ENCODE peak calls at places on chromosomes 16 and 17, in seven cellular contexts. R, C, P, I, U, Z and L are unnamed samples.

GRCh38 chr16:66859397-66860068 is 15.3 kb downstream of the CA7 start:
- DNase-seq in R (no peak), C (no peak), P (no peak), I (no peak), U (no peak), Z (peak; percentile 23), L (no peak)

GRCh38 chr17:63337579-63337978 is 108.5 kb downstream of the CYB561 start:
- DNase-seq in R (no peak), C (no peak), P (no peak), I (no peak), U (no peak), Z (no peak), L (no peak)

GRCh38 chr17:75430159-75430748 is 24.8 kb upstream of the GRB2 start:
- DNase-seq in R (no peak), C (no peak), P (peak; percentile 91), I (no peak), U (peak; percentile 36), Z (peak; percentile 88), L (peak; percentile 65)

GRCh38 chr17:10631048-10631700 is 25.9 kb downstream of the MYH3 start:
- DNase-seq in R (no peak), C (no peak), P (peak; percentile 43), I (no peak), U (peak; percentile 19), Z (peak; percentile 88), L (no peak)

GRCh38 chr17:67390646-67391480 is 13.8 kb downstream of the PITPNC1 start:
- DNase-seq in R (no peak), C (peak; percentile 61), P (peak; percentile 42), I (no peak), U (peak; percentile 41), Z (no peak), L (no peak)

GRCh38 chr17:11641521-11642275 is 43.4 kb downstream of the DNAH9 start:
- DNase-seq in R (no peak), C (no peak), P (no peak), I (no peak), U (no peak), Z (no peak), L (no peak)

GRCh38 chr16:85319984-85320440 is 207.7 kb upstream of the CIBAR2 start:
- DNase-seq in R (no peak), C (no peak), P (no peak), I (no peak), U (no peak), Z (no peak), L (no peak)

GRCh38 chr16:89090182-89090630 is 3.4 kb upstream of the ACSF3 start:
- DNase-seq in R (no peak), C (no peak), P (no peak), I (no peak), U (no peak), Z (no peak), L (no peak)

GRCh38 chr17:43949777-43950176 is 4.0 kb downstream of the PYY start:
- DNase-seq in R (no peak), C (no peak), P (no peak), I (no peak), U (no peak), Z (peak; percentile 47), L (no peak)

GRCh38 chr17:48487221-48487620 is 43.6 kb downstream of the HOXB1 start:
- DNase-seq in R (no peak), C (no peak), P (no peak), I (no peak), U (no peak), Z (no peak), L (no peak)

GRCh38 chr16:35931722-35932121 is 2472.3 kb downstream of the TP53TG3F start:
- DNase-seq in R (no peak), C (no peak), P (no peak), I (no peak), U (no peak), Z (no peak), L (no peak)

GRCh38 chr17:43753488-43754129 is 5.0 kb downstream of the SOST start:
- DNase-seq in R (no peak), C (no peak), P (no peak), I (no peak), U (no peak), Z (no peak), L (no peak)

GRCh38 chr17:7987112-7987893 is 15.1 kb upstream of the GUCY2D start:
- DNase-seq in R (no peak), C (no peak), P (no peak), I (no peak), U (no peak), Z (no peak), L (no peak)

GRCh38 chr16:69176033-69176780 is 10.8 kb upstream of the SNTB2 start:
- DNase-seq in R (no peak), C (no peak), P (no peak), I (no peak), U (no peak), Z (no peak), L (no peak)

GRCh38 chr16:53787423-53787822 is 83.5 kb downstream of the FTO start:
- DNase-seq in R (no peak), C (no peak), P (no peak), I (no peak), U (no peak), Z (no peak), L (no peak)

GRCh38 chr17:2190014-2190413 is 113.6 kb downstream of the SMG6 start:
- DNase-seq in R (no peak), C (no peak), P (no peak), I (no peak), U (peak; percentile 18), Z (no peak), L (no peak)

GRCh38 chr17:71649986-71650385 is 470.8 kb upstream of the SOX9 start:
- DNase-seq in R (no peak), C (no peak), P (no peak), I (no peak), U (no peak), Z (no peak), L (no peak)

GRCh38 chr16:66480265-66481080 is 53.4 kb downstream of the BEAN1 start:
- DNase-seq in R (no peak), C (no peak), P (no peak), I (no peak), U (no peak), Z (no peak), L (peak; percentile 62)

GRCh38 chr17:68302066-68302564 is 10.8 kb downstream of the ARSG start:
- DNase-seq in R (no peak), C (no peak), P (no peak), I (no peak), U (no peak), Z (no peak), L (no peak)

GRCh38 chr17:50120475-50121253 is 9.3 kb downstream of the SAMD14 start:
- DNase-seq in R (no peak), C (no peak), P (no peak), I (no peak), U (no peak), Z (no peak), L (no peak)

GRCh38 chr17:4538236-4539002 is 16.8 kb downstream of the MYBBP1A start:
- DNase-seq in R (no peak), C (no peak), P (no peak), I (no peak), U (no peak), Z (no peak), L (no peak)

GRCh38 chr17:43595466-43595865 is 49.3 kb upstream of the ETV4 start:
- DNase-seq in R (no peak), C (no peak), P (no peak), I (no peak), U (no peak), Z (no peak), L (no peak)

GRCh38 chr16:890217-890616 is 80.6 kb downstream of the LMF1 start:
- DNase-seq in R (peak; percentile 54), C (no peak), P (no peak), I (no peak), U (no peak), Z (no peak), L (no peak)
- H3K27ac ChIP-seq in R (no peak overlapping the region), C (no peak overlapping the region), P (no peak overlapping the region), I (no peak overlapping the region), U (no peak overlapping the region), Z (no peak overlapping the region), L (no peak overlapping the region)

DNA sequence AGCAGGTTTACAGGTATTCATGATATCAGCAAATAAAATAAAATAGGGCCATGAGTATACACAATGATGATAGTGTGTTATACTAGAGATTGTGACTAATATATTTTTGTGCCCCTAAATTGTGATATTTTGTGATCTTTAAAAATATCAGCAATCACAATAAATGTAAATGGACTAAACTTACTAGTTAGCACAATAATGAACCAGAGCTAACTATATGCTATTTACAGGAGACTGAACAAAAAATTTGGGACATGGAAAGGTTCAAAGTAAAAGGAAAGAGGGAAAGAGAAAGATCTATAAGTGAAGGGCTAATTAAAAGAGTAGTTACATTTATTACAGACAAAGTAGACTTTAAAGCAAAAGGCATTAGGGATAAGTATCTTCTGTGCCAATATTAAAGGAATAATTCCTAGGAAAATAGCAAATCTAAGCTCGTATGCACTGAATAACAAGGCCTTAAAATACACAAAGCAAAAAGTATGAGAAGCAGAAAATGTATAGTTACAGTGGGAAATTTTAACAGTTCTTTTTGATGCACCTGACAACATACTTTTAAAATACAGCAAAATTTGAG is 5.0 kb upstream of the MSI2 start:
- DNase-seq in R (no peak), C (no peak), P (no peak), I (no peak), U (no peak), Z (no peak), L (no peak)
- H3K27ac ChIP-seq in R (no peak overlapping the region), C (no peak overlapping the region), P (no peak overlapping the region), I (no peak overlapping the region), U (no peak overlapping the region), Z (no peak overlapping the region), L (no peak overlapping the region)

DNA sequence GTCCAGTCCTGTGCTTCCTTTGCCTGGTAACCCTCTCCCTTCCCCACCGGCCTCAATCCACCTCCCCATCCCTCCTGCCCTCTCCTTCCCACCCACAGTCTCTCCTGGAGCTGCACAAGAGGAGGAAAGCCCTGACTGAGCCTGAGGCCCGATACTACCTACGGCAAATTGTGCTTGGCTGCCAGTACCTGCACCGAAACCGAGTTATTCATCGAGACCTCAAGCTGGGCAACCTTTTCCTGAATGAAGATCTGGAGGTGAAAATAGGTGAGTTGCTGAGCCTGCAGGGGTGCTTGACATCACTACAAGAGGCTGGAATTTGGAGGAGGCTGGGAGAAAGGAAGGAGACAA is 1.3 kb downstream of the PLK1 start:
- DNase-seq in R (no peak), C (no peak), P (no peak), I (no peak), U (no peak), Z (peak; percentile 58), L (no peak)
- H3K27ac ChIP-seq in R (no peak overlapping the region), C (no peak overlapping the region), P (peak overlapping the region; percentile 91), I (no peak overlapping the region), U (no peak overlapping the region), Z (no peak overlapping the region), L (no peak overlapping the region)

DNA sequence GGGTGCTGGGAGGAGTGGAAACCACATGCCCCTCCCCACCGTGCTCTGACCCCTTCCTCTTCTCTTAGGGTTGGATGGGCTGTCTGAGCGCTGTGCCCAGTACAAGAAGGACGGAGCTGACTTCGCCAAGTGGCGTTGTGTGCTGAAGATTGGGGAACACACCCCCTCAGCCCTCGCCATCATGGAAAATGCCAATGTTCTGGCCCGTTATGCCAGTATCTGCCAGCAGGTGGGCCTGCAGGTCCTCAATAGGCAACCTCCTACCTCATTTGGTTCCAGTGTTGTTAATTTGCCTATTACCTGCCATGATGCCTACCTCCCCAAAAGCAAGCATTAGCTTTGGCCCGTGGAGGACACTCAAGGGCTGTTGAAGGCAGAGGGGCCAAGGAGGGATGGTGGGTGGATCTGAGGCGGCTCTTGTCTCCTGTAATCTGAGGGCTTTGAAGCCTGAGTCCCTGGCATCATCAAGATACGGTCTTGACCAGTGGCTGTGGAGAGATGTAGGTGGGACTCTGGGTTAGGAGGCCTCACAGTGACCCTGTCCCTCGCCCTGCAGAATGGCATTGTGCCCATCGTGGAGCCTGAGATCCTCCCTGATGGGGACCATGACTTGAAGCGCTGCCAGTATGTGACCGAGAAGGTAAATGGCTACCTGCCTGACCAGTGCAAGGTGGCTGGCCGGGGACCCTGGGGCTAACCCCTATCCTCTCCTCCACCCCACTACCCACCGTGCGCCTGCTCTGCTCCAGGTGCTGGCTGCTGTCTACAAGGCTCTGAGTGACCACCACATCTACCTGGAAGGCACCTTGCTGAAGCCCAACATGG is 3.4 kb downstream of the ALDOA start:
- DNase-seq in R (no peak), C (no peak), P (no peak), I (no peak), U (peak; percentile 28), Z (peak; percentile 79), L (no peak)
- H3K27ac ChIP-seq in R (peak overlapping the region; percentile 98), C (no peak overlapping the region), P (peak overlapping the region; percentile 17), I (peak overlapping the region; percentile 52), U (peak overlapping the region; percentile 98), Z (no peak overlapping the region), L (peak overlapping the region; percentile 96)